ENCODE peak calls at places on chromosomes 1 and 21, in ten cellular contexts. H, Q, P, S, X, K, Z, L, G and B are unnamed samples.
A peak's percentile ranks its signal among the peaks of the same experiment; 100 is the strongest.

GRCh38 chr1:53568540-53568939 is 109.3 kb downstream of the DMRTB1 start:
- DNase-seq in H (no peak), Q (no peak), P (no peak), S (no peak), X (no peak), K (no peak), Z (no peak), L (no peak), G (no peak), B (no peak)

GRCh38 chr1:154431586-154432373 is 26.6 kb downstream of the IL6R start:
- DNase-seq in H (peak; percentile 78), Q (no peak), P (peak; percentile 88), S (no peak), X (no peak), K (no peak), Z (peak; percentile 95), L (peak; percentile 79), G (peak; percentile 96), B (no peak)

GRCh38 chr1:13735168-13735930 is 35.4 kb downstream of the PRDM2 start:
- DNase-seq in H (no peak), Q (no peak), P (no peak), S (no peak), X (no peak), K (no peak), Z (no peak), L (no peak), G (no peak), B (no peak)

GRCh38 chr1:2980073-2980791 is 41.0 kb upstream of the ACTRT2 start:
- DNase-seq in H (no peak), Q (peak; percentile 6), P (no peak), S (no peak), X (no peak), K (no peak), Z (no peak), L (peak; percentile 58), G (no peak), B (no peak)

GRCh38 chr1:43651922-43652321 is 2.0 kb downstream of the KDM4A start:
- DNase-seq in H (no peak), Q (no peak), P (no peak), S (no peak), X (no peak), K (no peak), Z (no peak), L (no peak), G (no peak), B (no peak)

GRCh38 chr1:30081379-30082102 is 641.8 kb downstream of the MATN1 start:
- DNase-seq in H (no peak), Q (no peak), P (no peak), S (peak; percentile 21), X (no peak), K (no peak), Z (no peak), L (no peak), G (no peak), B (peak; percentile 67)

GRCh38 chr1:6470132-6471085 is 4.4 kb upstream of the TNFRSF25 start:
- DNase-seq in H (no peak), Q (no peak), P (no peak), S (peak; percentile 75), X (no peak), K (no peak), Z (no peak), L (no peak), G (no peak), B (peak; percentile 84)

GRCh38 chr21:22791986-22792560 is 1793.9 kb downstream of the NCAM2 start:
- DNase-seq in H (no peak), Q (no peak), P (no peak), S (peak; percentile 76), X (peak; percentile 0), K (no peak), Z (peak; percentile 65), L (no peak), G (peak; percentile 70), B (peak; percentile 38)

GRCh38 chr21:32022141-32022540 is 149.3 kb downstream of the HUNK start:
- DNase-seq in H (no peak), Q (no peak), P (no peak), S (no peak), X (no peak), K (no peak), Z (no peak), L (no peak), G (no peak), B (no peak)

GRCh38 chr1:47181955-47182680 is 7.7 kb downstream of the PDZK1IP1 start:
- DNase-seq in H (no peak), Q (no peak), P (no peak), S (no peak), X (no peak), K (no peak), Z (peak; percentile 36), L (no peak), G (peak; percentile 67), B (no peak)

GRCh38 chr1:160115545-160116276 is at the start of gene ATP1A2:
- DNase-seq in H (no peak), Q (peak; percentile 62), P (no peak), S (peak; percentile 74), X (no peak), K (peak; percentile 49), Z (peak; percentile 39), L (peak; percentile 77), G (no peak), B (peak; percentile 89)

GRCh38 chr1:155912056-155912536 is 947 bp upstream of the RIT1 start:
- DNase-seq in H (peak; percentile 66), Q (no peak), P (no peak), S (peak; percentile 29), X (no peak), K (no peak), Z (no peak), L (no peak), G (no peak), B (no peak)
- H3K4me3 ChIP-seq in H (peak overlapping the region; percentile 73), Q (no peak overlapping the region), P (no peak overlapping the region), S (no peak overlapping the region), X (no peak overlapping the region), K (no peak overlapping the region), Z (no peak overlapping the region), L (no peak overlapping the region), G (no peak overlapping the region), B (no peak overlapping the region)

GRCh38 chr1:147547065-147547464 is 5.8 kb downstream of the BCL9 start:
- DNase-seq in H (no peak), Q (no peak), P (no peak), S (no peak), X (no peak), K (no peak), Z (no peak), L (no peak), G (no peak), B (no peak)

GRCh38 chr1:147542549-147542857 is 1.2 kb downstream of the BCL9 start:
- DNase-seq in H (no peak), Q (no peak), P (no peak), S (no peak), X (no peak), K (no peak), Z (peak; percentile 3), L (no peak), G (no peak), B (no peak)

GRCh38 chr1:147545133-147545532 is 3.8 kb downstream of the BCL9 start:
- DNase-seq in H (peak; percentile 96), Q (no peak), P (peak; percentile 50), S (peak; percentile 81), X (no peak), K (no peak), Z (peak; percentile 23), L (no peak), G (peak; percentile 33), B (peak; percentile 35)

GRCh38 chr1:147539122-147539575 is 2.2 kb upstream of the BCL9 start:
- DNase-seq in H (peak; percentile 94), Q (no peak), P (peak; percentile 91), S (no peak), X (peak; percentile 62), K (peak; percentile 53), Z (peak; percentile 98), L (peak; percentile 72), G (peak; percentile 94), B (no peak)

DNA sequence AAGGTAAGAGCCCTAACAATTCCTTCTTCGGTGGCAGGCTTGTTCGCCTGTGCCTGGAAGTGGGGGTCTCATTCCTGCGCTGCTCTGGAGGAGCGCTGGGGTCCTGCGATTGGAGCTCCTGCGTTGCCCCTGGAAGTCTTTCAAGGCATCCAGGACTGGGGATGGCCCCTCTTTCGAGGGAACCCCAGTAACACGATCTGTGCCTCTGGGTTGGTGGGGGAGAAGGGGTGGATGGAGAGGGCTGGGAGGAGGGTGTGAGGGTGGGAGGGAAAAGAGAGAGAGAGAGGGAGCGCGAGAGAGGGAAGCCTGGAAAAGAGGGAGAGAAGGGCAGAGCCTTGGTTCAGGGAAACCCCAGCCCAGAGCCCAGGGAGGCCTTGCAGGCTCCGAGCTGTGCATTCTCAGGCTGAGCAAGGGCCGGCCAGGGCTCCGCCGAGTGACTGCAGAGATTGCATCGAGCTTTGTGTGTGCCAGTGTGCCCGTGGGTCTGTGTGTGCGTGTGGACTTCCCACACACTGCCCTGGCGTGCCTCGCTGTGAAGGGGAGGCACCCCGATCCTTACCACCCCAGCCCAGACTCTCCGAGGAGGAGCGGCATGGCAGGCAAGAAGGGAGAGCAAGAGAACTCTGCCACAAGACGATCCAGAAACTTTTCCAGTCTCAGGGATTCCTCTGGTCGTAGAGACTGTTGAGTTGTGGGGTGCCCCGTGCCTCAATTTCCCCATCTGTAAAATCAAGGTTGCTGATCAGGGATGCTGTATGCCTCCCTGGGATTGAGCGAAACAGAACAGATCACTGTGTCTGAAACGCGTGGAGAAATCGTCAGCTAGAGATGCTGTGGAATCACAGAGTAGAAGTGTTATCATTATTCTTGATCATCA is 609 bp downstream of the BCL9 start:
- DNase-seq in H (peak; percentile 43), Q (peak; percentile 34), P (no peak), S (peak; percentile 83), X (no peak), K (peak; percentile 58), Z (peak; percentile 70), L (peak; percentile 85), G (peak; percentile 46), B (peak; percentile 67)
- H3K4me3 ChIP-seq in H (peak overlapping the region; percentile 72), Q (peak overlapping the region; percentile 82), P (peak overlapping the region; percentile 60), S (peak overlapping the region; percentile 69), X (no peak overlapping the region), K (peak overlapping the region; percentile 69), Z (peak overlapping the region; percentile 59), L (peak overlapping the region; percentile 58), G (peak overlapping the region; percentile 75), B (peak overlapping the region; percentile 80)

DNA sequence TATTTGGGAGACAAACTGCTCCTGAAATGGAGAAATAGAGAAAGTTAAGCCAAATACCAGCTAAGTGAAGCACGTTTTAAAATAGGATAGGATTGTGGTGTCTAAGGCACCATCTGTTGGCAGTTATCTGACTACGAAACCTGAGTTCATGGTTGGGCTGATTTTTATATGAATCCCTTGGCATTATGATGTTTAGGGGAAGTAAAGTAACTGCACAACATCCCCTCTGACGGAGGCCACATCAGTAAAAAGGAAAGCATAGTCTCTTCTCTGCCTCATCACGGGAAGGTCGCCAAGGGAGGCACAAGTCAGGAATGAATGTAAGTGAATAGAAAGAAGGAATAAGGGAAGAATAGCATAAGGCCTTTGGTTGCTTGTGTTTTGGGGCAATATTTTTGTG is 128.0 kb downstream of the PRRX1 start:
- DNase-seq in H (no peak), Q (no peak), P (peak; percentile 69), S (no peak), X (no peak), K (no peak), Z (no peak), L (no peak), G (no peak), B (no peak)
- H3K4me3 ChIP-seq in H (no peak overlapping the region), Q (no peak overlapping the region), P (no peak overlapping the region), S (no peak overlapping the region), X (no peak overlapping the region), K (no peak overlapping the region), Z (no peak overlapping the region), L (no peak overlapping the region), G (no peak overlapping the region), B (no peak overlapping the region)

GRCh38 chr21:42654913-42655796 is 1.7 kb downstream of the PDE9A start:
- DNase-seq in H (no peak), Q (no peak), P (no peak), S (no peak), X (no peak), K (no peak), Z (no peak), L (no peak), G (no peak), B (no peak)
- H3K4me3 ChIP-seq in H (peak overlapping the region; percentile 73), Q (peak overlapping the region; percentile 80), P (no peak overlapping the region), S (peak overlapping the region; percentile 83), X (peak overlapping the region; percentile 77), K (no peak overlapping the region), Z (no peak overlapping the region), L (peak overlapping the region; percentile 65), G (no peak overlapping the region), B (peak overlapping the region; percentile 59)